ENCODE peak calls at places on chromosomes 7 and 10, in ten cellular contexts. One of them, this sample, is unnamed.

GRCh38 chr10:121772406-121772805 is 155.4 kb downstream of the ATE1 start:
- DNase-seq in stimulated activated naive CD8-positive, alpha-beta T cell treated with anti-CD3 and anti-CD28 coated beads, Interleukin-15, Interleukin-2, amounts not matched to agents 100 U/mL and 50 U/mL, for 24 hours: no peak
- DNase-seq in fibroblast of pulmonary artery: no peak
- DNase-seq in NCI-H524: no peak
- DNase-seq in T follicular helper cell: no peak
- DNase-seq in amniotic stem cell: no peak
- DNase-seq in psoas muscle: no peak
- DNase-seq in neural progenitor cell: no peak
- DNase-seq in effector CD4-positive, alpha-beta T cell: no peak
- DNase-seq in GM12865: no peak
- DNase-seq in this sample: no peak

GRCh38 chr10:3071405-3072198 is 4.3 kb downstream of the PFKP start:
- DNase-seq in stimulated activated naive CD8-positive, alpha-beta T cell treated with anti-CD3 and anti-CD28 coated beads, Interleukin-15, Interleukin-2, amounts not matched to agents 100 U/mL and 50 U/mL, for 24 hours: peak
- DNase-seq in fibroblast of pulmonary artery: peak
- DNase-seq in NCI-H524: no peak
- DNase-seq in T follicular helper cell: no peak
- DNase-seq in amniotic stem cell: peak
- DNase-seq in psoas muscle: no peak
- DNase-seq in neural progenitor cell: no peak
- DNase-seq in effector CD4-positive, alpha-beta T cell: no peak
- DNase-seq in GM12865: no peak
- DNase-seq in this sample: peak

GRCh38 chr10:4546500-4546899 is 279.5 kb upstream of the AKR1E2 start:
- DNase-seq in stimulated activated naive CD8-positive, alpha-beta T cell treated with anti-CD3 and anti-CD28 coated beads, Interleukin-15, Interleukin-2, amounts not matched to agents 100 U/mL and 50 U/mL, for 24 hours: peak
- DNase-seq in fibroblast of pulmonary artery: no peak
- DNase-seq in NCI-H524: no peak
- DNase-seq in T follicular helper cell: no peak
- DNase-seq in amniotic stem cell: no peak
- DNase-seq in psoas muscle: no peak
- DNase-seq in neural progenitor cell: no peak
- DNase-seq in effector CD4-positive, alpha-beta T cell: no peak
- DNase-seq in GM12865: no peak
- DNase-seq in this sample: no peak

GRCh38 chr7:44882899-44883298 is 2.4 kb downstream of the PURB start:
- DNase-seq in stimulated activated naive CD8-positive, alpha-beta T cell treated with anti-CD3 and anti-CD28 coated beads, Interleukin-15, Interleukin-2, amounts not matched to agents 100 U/mL and 50 U/mL, for 24 hours: no peak
- DNase-seq in fibroblast of pulmonary artery: no peak
- DNase-seq in NCI-H524: no peak
- DNase-seq in T follicular helper cell: no peak
- DNase-seq in amniotic stem cell: no peak
- DNase-seq in psoas muscle: no peak
- DNase-seq in neural progenitor cell: no peak
- DNase-seq in effector CD4-positive, alpha-beta T cell: no peak
- DNase-seq in GM12865: no peak
- DNase-seq in this sample: peak

GRCh38 chr7:132817844-132818427 is 241.7 kb upstream of the PLXNA4 start:
- DNase-seq in stimulated activated naive CD8-positive, alpha-beta T cell treated with anti-CD3 and anti-CD28 coated beads, Interleukin-15, Interleukin-2, amounts not matched to agents 100 U/mL and 50 U/mL, for 24 hours: no peak
- DNase-seq in fibroblast of pulmonary artery: no peak
- DNase-seq in NCI-H524: no peak
- DNase-seq in T follicular helper cell: no peak
- DNase-seq in amniotic stem cell: no peak
- DNase-seq in psoas muscle: no peak
- DNase-seq in neural progenitor cell: no peak
- DNase-seq in effector CD4-positive, alpha-beta T cell: no peak
- DNase-seq in GM12865: no peak
- DNase-seq in this sample: no peak

GRCh38 chr7:155864991-155865690 is 52.9 kb upstream of the SHH start:
- DNase-seq in stimulated activated naive CD8-positive, alpha-beta T cell treated with anti-CD3 and anti-CD28 coated beads, Interleukin-15, Interleukin-2, amounts not matched to agents 100 U/mL and 50 U/mL, for 24 hours: no peak
- DNase-seq in fibroblast of pulmonary artery: no peak
- DNase-seq in NCI-H524: no peak
- DNase-seq in T follicular helper cell: no peak
- DNase-seq in amniotic stem cell: no peak
- DNase-seq in psoas muscle: peak
- DNase-seq in neural progenitor cell: no peak
- DNase-seq in effector CD4-positive, alpha-beta T cell: no peak
- DNase-seq in GM12865: no peak
- DNase-seq in this sample: no peak

GRCh38 chr7:151135866-151136514 is 31.5 kb downstream of the GBX1 start:
- DNase-seq in stimulated activated naive CD8-positive, alpha-beta T cell treated with anti-CD3 and anti-CD28 coated beads, Interleukin-15, Interleukin-2, amounts not matched to agents 100 U/mL and 50 U/mL, for 24 hours: no peak
- DNase-seq in fibroblast of pulmonary artery: no peak
- DNase-seq in NCI-H524: no peak
- DNase-seq in T follicular helper cell: no peak
- DNase-seq in amniotic stem cell: no peak
- DNase-seq in psoas muscle: peak
- DNase-seq in neural progenitor cell: no peak
- DNase-seq in effector CD4-positive, alpha-beta T cell: no peak
- DNase-seq in GM12865: no peak
- DNase-seq in this sample: no peak

GRCh38 chr7:107854989-107855388 is 36.0 kb upstream of the DLD start:
- DNase-seq in stimulated activated naive CD8-positive, alpha-beta T cell treated with anti-CD3 and anti-CD28 coated beads, Interleukin-15, Interleukin-2, amounts not matched to agents 100 U/mL and 50 U/mL, for 24 hours: no peak
- DNase-seq in fibroblast of pulmonary artery: peak
- DNase-seq in NCI-H524: no peak
- DNase-seq in T follicular helper cell: no peak
- DNase-seq in amniotic stem cell: no peak
- DNase-seq in psoas muscle: no peak
- DNase-seq in neural progenitor cell: no peak
- DNase-seq in effector CD4-positive, alpha-beta T cell: no peak
- DNase-seq in GM12865: no peak
- DNase-seq in this sample: peak

GRCh38 chr10:76117949-76118348 is 686.5 kb downstream of the LRMDA start:
- DNase-seq in stimulated activated naive CD8-positive, alpha-beta T cell treated with anti-CD3 and anti-CD28 coated beads, Interleukin-15, Interleukin-2, amounts not matched to agents 100 U/mL and 50 U/mL, for 24 hours: no peak
- DNase-seq in fibroblast of pulmonary artery: no peak
- DNase-seq in NCI-H524: no peak
- DNase-seq in T follicular helper cell: no peak
- DNase-seq in amniotic stem cell: no peak
- DNase-seq in psoas muscle: no peak
- DNase-seq in neural progenitor cell: no peak
- DNase-seq in effector CD4-positive, alpha-beta T cell: no peak
- DNase-seq in GM12865: no peak
- DNase-seq in this sample: no peak

GRCh38 chr10:31064334-31064733 is 32.7 kb upstream of the ZNF438 start:
- DNase-seq in stimulated activated naive CD8-positive, alpha-beta T cell treated with anti-CD3 and anti-CD28 coated beads, Interleukin-15, Interleukin-2, amounts not matched to agents 100 U/mL and 50 U/mL, for 24 hours: no peak
- DNase-seq in fibroblast of pulmonary artery: peak
- DNase-seq in NCI-H524: peak
- DNase-seq in T follicular helper cell: no peak
- DNase-seq in amniotic stem cell: peak
- DNase-seq in psoas muscle: peak
- DNase-seq in neural progenitor cell: no peak
- DNase-seq in effector CD4-positive, alpha-beta T cell: no peak
- DNase-seq in GM12865: no peak
- DNase-seq in this sample: peak

GRCh38 chr10:4294996-4295792 is 510.2 kb upstream of the KLF6 start:
- DNase-seq in stimulated activated naive CD8-positive, alpha-beta T cell treated with anti-CD3 and anti-CD28 coated beads, Interleukin-15, Interleukin-2, amounts not matched to agents 100 U/mL and 50 U/mL, for 24 hours: no peak
- DNase-seq in fibroblast of pulmonary artery: no peak
- DNase-seq in NCI-H524: no peak
- DNase-seq in T follicular helper cell: no peak
- DNase-seq in amniotic stem cell: no peak
- DNase-seq in psoas muscle: no peak
- DNase-seq in neural progenitor cell: no peak
- DNase-seq in effector CD4-positive, alpha-beta T cell: no peak
- DNase-seq in GM12865: no peak
- DNase-seq in this sample: no peak

GRCh38 chr10:50467209-50467608 is 156.5 kb downstream of the SGMS1 start:
- DNase-seq in stimulated activated naive CD8-positive, alpha-beta T cell treated with anti-CD3 and anti-CD28 coated beads, Interleukin-15, Interleukin-2, amounts not matched to agents 100 U/mL and 50 U/mL, for 24 hours: no peak
- DNase-seq in fibroblast of pulmonary artery: no peak
- DNase-seq in NCI-H524: no peak
- DNase-seq in T follicular helper cell: no peak
- DNase-seq in amniotic stem cell: no peak
- DNase-seq in psoas muscle: no peak
- DNase-seq in neural progenitor cell: no peak
- DNase-seq in effector CD4-positive, alpha-beta T cell: no peak
- DNase-seq in GM12865: no peak
- DNase-seq in this sample: no peak

GRCh38 chr10:83908506-83908905 is 230.8 kb upstream of the GHITM start:
- DNase-seq in stimulated activated naive CD8-positive, alpha-beta T cell treated with anti-CD3 and anti-CD28 coated beads, Interleukin-15, Interleukin-2, amounts not matched to agents 100 U/mL and 50 U/mL, for 24 hours: no peak
- DNase-seq in fibroblast of pulmonary artery: no peak
- DNase-seq in NCI-H524: no peak
- DNase-seq in T follicular helper cell: no peak
- DNase-seq in amniotic stem cell: no peak
- DNase-seq in psoas muscle: no peak
- DNase-seq in neural progenitor cell: no peak
- DNase-seq in effector CD4-positive, alpha-beta T cell: no peak
- DNase-seq in GM12865: peak
- DNase-seq in this sample: no peak

GRCh38 chr7:144437370-144438191 is 34.1 kb upstream of the NOBOX start:
- DNase-seq in stimulated activated naive CD8-positive, alpha-beta T cell treated with anti-CD3 and anti-CD28 coated beads, Interleukin-15, Interleukin-2, amounts not matched to agents 100 U/mL and 50 U/mL, for 24 hours: peak
- DNase-seq in fibroblast of pulmonary artery: peak
- DNase-seq in NCI-H524: peak
- DNase-seq in T follicular helper cell: peak
- DNase-seq in amniotic stem cell: peak
- DNase-seq in psoas muscle: no peak
- DNase-seq in neural progenitor cell: peak
- DNase-seq in effector CD4-positive, alpha-beta T cell: peak
- DNase-seq in GM12865: peak
- DNase-seq in this sample: peak

GRCh38 chr10:80501381-80501912 is 36.3 kb upstream of the SH2D4B start:
- DNase-seq in stimulated activated naive CD8-positive, alpha-beta T cell treated with anti-CD3 and anti-CD28 coated beads, Interleukin-15, Interleukin-2, amounts not matched to agents 100 U/mL and 50 U/mL, for 24 hours: no peak
- DNase-seq in fibroblast of pulmonary artery: no peak
- DNase-seq in NCI-H524: no peak
- DNase-seq in T follicular helper cell: no peak
- DNase-seq in amniotic stem cell: no peak
- DNase-seq in psoas muscle: no peak
- DNase-seq in neural progenitor cell: no peak
- DNase-seq in effector CD4-positive, alpha-beta T cell: no peak
- DNase-seq in GM12865: no peak
- DNase-seq in this sample: no peak

GRCh38 chr10:101238732-101239105 is 9.5 kb upstream of the LBX1 start:
- DNase-seq in stimulated activated naive CD8-positive, alpha-beta T cell treated with anti-CD3 and anti-CD28 coated beads, Interleukin-15, Interleukin-2, amounts not matched to agents 100 U/mL and 50 U/mL, for 24 hours: peak
- DNase-seq in fibroblast of pulmonary artery: no peak
- DNase-seq in NCI-H524: no peak
- DNase-seq in T follicular helper cell: no peak
- DNase-seq in amniotic stem cell: no peak
- DNase-seq in psoas muscle: no peak
- DNase-seq in neural progenitor cell: peak
- DNase-seq in effector CD4-positive, alpha-beta T cell: no peak
- DNase-seq in GM12865: no peak
- DNase-seq in this sample: peak

GRCh38 chr7:36986429-36987362 is 262.4 kb upstream of the AOAH start:
- DNase-seq in stimulated activated naive CD8-positive, alpha-beta T cell treated with anti-CD3 and anti-CD28 coated beads, Interleukin-15, Interleukin-2, amounts not matched to agents 100 U/mL and 50 U/mL, for 24 hours: peak
- DNase-seq in fibroblast of pulmonary artery: peak
- DNase-seq in NCI-H524: peak
- DNase-seq in T follicular helper cell: peak
- DNase-seq in amniotic stem cell: peak
- DNase-seq in psoas muscle: peak
- DNase-seq in neural progenitor cell: peak
- DNase-seq in effector CD4-positive, alpha-beta T cell: peak
- DNase-seq in GM12865: peak
- DNase-seq in this sample: peak

GRCh38 chr7:106653488-106653887 is 7.5 kb downstream of the CCDC71L start:
- DNase-seq in stimulated activated naive CD8-positive, alpha-beta T cell treated with anti-CD3 and anti-CD28 coated beads, Interleukin-15, Interleukin-2, amounts not matched to agents 100 U/mL and 50 U/mL, for 24 hours: no peak
- DNase-seq in fibroblast of pulmonary artery: no peak
- DNase-seq in NCI-H524: no peak
- DNase-seq in T follicular helper cell: no peak
- DNase-seq in amniotic stem cell: no peak
- DNase-seq in psoas muscle: no peak
- DNase-seq in neural progenitor cell: no peak
- DNase-seq in effector CD4-positive, alpha-beta T cell: no peak
- DNase-seq in GM12865: no peak
- DNase-seq in this sample: no peak

GRCh38 chr10:2968401-2968800 is 98.9 kb upstream of the PFKP start:
- DNase-seq in stimulated activated naive CD8-positive, alpha-beta T cell treated with anti-CD3 and anti-CD28 coated beads, Interleukin-15, Interleukin-2, amounts not matched to agents 100 U/mL and 50 U/mL, for 24 hours: no peak
- DNase-seq in fibroblast of pulmonary artery: no peak
- DNase-seq in NCI-H524: no peak
- DNase-seq in T follicular helper cell: no peak
- DNase-seq in amniotic stem cell: no peak
- DNase-seq in psoas muscle: no peak
- DNase-seq in neural progenitor cell: no peak
- DNase-seq in effector CD4-positive, alpha-beta T cell: no peak
- DNase-seq in GM12865: no peak
- DNase-seq in this sample: no peak

GRCh38 chr7:11858026-11858425 is 26.0 kb upstream of the THSD7A start:
- DNase-seq in stimulated activated naive CD8-positive, alpha-beta T cell treated with anti-CD3 and anti-CD28 coated beads, Interleukin-15, Interleukin-2, amounts not matched to agents 100 U/mL and 50 U/mL, for 24 hours: no peak
- DNase-seq in fibroblast of pulmonary artery: no peak
- DNase-seq in NCI-H524: no peak
- DNase-seq in T follicular helper cell: no peak
- DNase-seq in amniotic stem cell: no peak
- DNase-seq in psoas muscle: no peak
- DNase-seq in neural progenitor cell: no peak
- DNase-seq in effector CD4-positive, alpha-beta T cell: no peak
- DNase-seq in GM12865: no peak
- DNase-seq in this sample: peak

GRCh38 chr7:38840736-38841460 is 68.1 kb downstream of the VPS41 start:
- DNase-seq in stimulated activated naive CD8-positive, alpha-beta T cell treated with anti-CD3 and anti-CD28 coated beads, Interleukin-15, Interleukin-2, amounts not matched to agents 100 U/mL and 50 U/mL, for 24 hours: no peak
- DNase-seq in fibroblast of pulmonary artery: peak
- DNase-seq in NCI-H524: no peak
- DNase-seq in T follicular helper cell: no peak
- DNase-seq in amniotic stem cell: peak
- DNase-seq in psoas muscle: no peak
- DNase-seq in neural progenitor cell: no peak
- DNase-seq in effector CD4-positive, alpha-beta T cell: no peak
- DNase-seq in GM12865: peak
- DNase-seq in this sample: peak

GRCh38 chr10:7082967-7083366 is 327.9 kb downstream of the SFMBT2 start:
- DNase-seq in stimulated activated naive CD8-positive, alpha-beta T cell treated with anti-CD3 and anti-CD28 coated beads, Interleukin-15, Interleukin-2, amounts not matched to agents 100 U/mL and 50 U/mL, for 24 hours: no peak
- DNase-seq in fibroblast of pulmonary artery: no peak
- DNase-seq in NCI-H524: no peak
- DNase-seq in T follicular helper cell: no peak
- DNase-seq in amniotic stem cell: no peak
- DNase-seq in psoas muscle: no peak
- DNase-seq in neural progenitor cell: peak
- DNase-seq in effector CD4-positive, alpha-beta T cell: no peak
- DNase-seq in GM12865: no peak
- DNase-seq in this sample: no peak

GRCh38 chr10:102408081-102408727 is 10.4 kb downstream of the PSD start:
- DNase-seq in stimulated activated naive CD8-positive, alpha-beta T cell treated with anti-CD3 and anti-CD28 coated beads, Interleukin-15, Interleukin-2, amounts not matched to agents 100 U/mL and 50 U/mL, for 24 hours: no peak
- DNase-seq in fibroblast of pulmonary artery: no peak
- DNase-seq in NCI-H524: no peak
- DNase-seq in T follicular helper cell: no peak
- DNase-seq in amniotic stem cell: no peak
- DNase-seq in psoas muscle: no peak
- DNase-seq in neural progenitor cell: no peak
- DNase-seq in effector CD4-positive, alpha-beta T cell: no peak
- DNase-seq in GM12865: no peak
- DNase-seq in this sample: no peak

GRCh38 chr10:110304394-110304779 is 333 bp downstream of the SMNDC1 start:
- DNase-seq in stimulated activated naive CD8-positive, alpha-beta T cell treated with anti-CD3 and anti-CD28 coated beads, Interleukin-15, Interleukin-2, amounts not matched to agents 100 U/mL and 50 U/mL, for 24 hours: peak
- DNase-seq in fibroblast of pulmonary artery: no peak
- DNase-seq in NCI-H524: no peak
- DNase-seq in T follicular helper cell: no peak
- DNase-seq in amniotic stem cell: no peak
- DNase-seq in psoas muscle: no peak
- DNase-seq in neural progenitor cell: peak
- DNase-seq in effector CD4-positive, alpha-beta T cell: no peak
- DNase-seq in GM12865: peak
- DNase-seq in this sample: no peak

GRCh38 chr7:46930336-46930735 is 651.6 kb downstream of the TNS3 start:
- DNase-seq in stimulated activated naive CD8-positive, alpha-beta T cell treated with anti-CD3 and anti-CD28 coated beads, Interleukin-15, Interleukin-2, amounts not matched to agents 100 U/mL and 50 U/mL, for 24 hours: no peak
- DNase-seq in fibroblast of pulmonary artery: peak
- DNase-seq in NCI-H524: no peak
- DNase-seq in T follicular helper cell: no peak
- DNase-seq in amniotic stem cell: peak
- DNase-seq in psoas muscle: no peak
- DNase-seq in neural progenitor cell: no peak
- DNase-seq in effector CD4-positive, alpha-beta T cell: no peak
- DNase-seq in GM12865: peak
- DNase-seq in this sample: peak

GRCh38 chr7:29878081-29878688 is 71.9 kb downstream of the WIPF3 start:
- DNase-seq in stimulated activated naive CD8-positive, alpha-beta T cell treated with anti-CD3 and anti-CD28 coated beads, Interleukin-15, Interleukin-2, amounts not matched to agents 100 U/mL and 50 U/mL, for 24 hours: no peak
- DNase-seq in fibroblast of pulmonary artery: peak
- DNase-seq in NCI-H524: peak
- DNase-seq in T follicular helper cell: peak
- DNase-seq in amniotic stem cell: peak
- DNase-seq in psoas muscle: no peak
- DNase-seq in neural progenitor cell: no peak
- DNase-seq in effector CD4-positive, alpha-beta T cell: no peak
- DNase-seq in GM12865: peak
- DNase-seq in this sample: peak

GRCh38 chr10:34156781-34157425 is 658.2 kb downstream of the PARD3 start:
- DNase-seq in stimulated activated naive CD8-positive, alpha-beta T cell treated with anti-CD3 and anti-CD28 coated beads, Interleukin-15, Interleukin-2, amounts not matched to agents 100 U/mL and 50 U/mL, for 24 hours: no peak
- DNase-seq in fibroblast of pulmonary artery: peak
- DNase-seq in NCI-H524: no peak
- DNase-seq in T follicular helper cell: no peak
- DNase-seq in amniotic stem cell: peak
- DNase-seq in psoas muscle: no peak
- DNase-seq in neural progenitor cell: no peak
- DNase-seq in effector CD4-positive, alpha-beta T cell: no peak
- DNase-seq in GM12865: no peak
- DNase-seq in this sample: no peak

GRCh38 chr7:131961281-131961680 is 404.9 kb upstream of the PODXL start:
- DNase-seq in stimulated activated naive CD8-positive, alpha-beta T cell treated with anti-CD3 and anti-CD28 coated beads, Interleukin-15, Interleukin-2, amounts not matched to agents 100 U/mL and 50 U/mL, for 24 hours: no peak
- DNase-seq in fibroblast of pulmonary artery: no peak
- DNase-seq in NCI-H524: no peak
- DNase-seq in T follicular helper cell: no peak
- DNase-seq in amniotic stem cell: no peak
- DNase-seq in psoas muscle: no peak
- DNase-seq in neural progenitor cell: no peak
- DNase-seq in effector CD4-positive, alpha-beta T cell: no peak
- DNase-seq in GM12865: no peak
- DNase-seq in this sample: no peak

This sample was measured in dermis blood vessel endothelial cell.